ENCODE peak calls at places on chromosomes 5 and 9, in ten cellular contexts. One of them, this sample, is unnamed.

GRCh38 chr9:122226758-122227575 is 1.8 kb downstream of the LHX6 start:
- DNase-seq in BE2C: no peak
- DNase-seq in retinal pigment epithelial cell: no peak
- DNase-seq in PC-9: no peak
- DNase-seq in dorsolateral prefrontal cortex: no peak
- DNase-seq in fibroblast of pulmonary artery: no peak
- DNase-seq in Caco-2: no peak
- DNase-seq in lower lobe of right lung: no peak
- DNase-seq in breast epithelium: no peak
- DNase-seq in foreskin fibroblast: peak; percentile 18
- DNase-seq in this sample: no peak

GRCh38 chr9:111481885-111482636 is 2.1 kb downstream of the ECPAS start:
- DNase-seq in lower lobe of right lung: no peak
- DNase-seq in foreskin fibroblast: peak; percentile 74
- DNase-seq in BE2C: no peak
- DNase-seq in PC-9: no peak
- DNase-seq in fibroblast of pulmonary artery: peak; percentile 36
- DNase-seq in retinal pigment epithelial cell: no peak
- DNase-seq in dorsolateral prefrontal cortex: no peak
- DNase-seq in breast epithelium: no peak
- DNase-seq in Caco-2: no peak
- DNase-seq in this sample: no peak

GRCh38 chr9:138119202-138120027 is 241.8 kb downstream of the CACNA1B start:
- DNase-seq in BE2C: no peak
- DNase-seq in dorsolateral prefrontal cortex: peak; percentile 24
- DNase-seq in fibroblast of pulmonary artery: no peak
- DNase-seq in retinal pigment epithelial cell: no peak
- DNase-seq in PC-9: no peak
- DNase-seq in lower lobe of right lung: no peak
- DNase-seq in breast epithelium: no peak
- DNase-seq in Caco-2: peak; percentile 22
- DNase-seq in foreskin fibroblast: no peak
- DNase-seq in this sample: no peak

GRCh38 chr5:116303340-116303739 is 218.5 kb downstream of the COMMD10 start:
- DNase-seq in PC-9: no peak
- DNase-seq in dorsolateral prefrontal cortex: no peak
- DNase-seq in fibroblast of pulmonary artery: no peak
- DNase-seq in foreskin fibroblast: no peak
- DNase-seq in lower lobe of right lung: no peak
- DNase-seq in retinal pigment epithelial cell: no peak
- DNase-seq in breast epithelium: no peak
- DNase-seq in BE2C: no peak
- DNase-seq in Caco-2: no peak
- DNase-seq in this sample: no peak

GRCh38 chr5:38023799-38024198 is 184.0 kb upstream of the GDNF start:
- DNase-seq in foreskin fibroblast: peak; percentile 6
- DNase-seq in PC-9: no peak
- DNase-seq in breast epithelium: no peak
- DNase-seq in dorsolateral prefrontal cortex: no peak
- DNase-seq in Caco-2: no peak
- DNase-seq in retinal pigment epithelial cell: no peak
- DNase-seq in lower lobe of right lung: no peak
- DNase-seq in fibroblast of pulmonary artery: no peak
- DNase-seq in BE2C: no peak
- DNase-seq in this sample: no peak

GRCh38 chr9:72633966-72634365 is 112.6 kb downstream of the TMC1 start:
- DNase-seq in retinal pigment epithelial cell: no peak
- DNase-seq in dorsolateral prefrontal cortex: peak; percentile 33
- DNase-seq in Caco-2: no peak
- DNase-seq in lower lobe of right lung: no peak
- DNase-seq in foreskin fibroblast: peak; percentile 86
- DNase-seq in fibroblast of pulmonary artery: peak; percentile 40
- DNase-seq in breast epithelium: no peak
- DNase-seq in BE2C: no peak
- DNase-seq in PC-9: no peak
- DNase-seq in this sample: no peak

GRCh38 chr5:56270568-56271392 is 37.6 kb upstream of the ANKRD55 start:
- DNase-seq in Caco-2: peak; percentile 89
- DNase-seq in lower lobe of right lung: peak; percentile 83
- DNase-seq in PC-9: peak; percentile 84
- DNase-seq in retinal pigment epithelial cell: no peak
- DNase-seq in BE2C: peak; percentile 89
- DNase-seq in breast epithelium: peak; percentile 88
- DNase-seq in foreskin fibroblast: peak; percentile 90
- DNase-seq in dorsolateral prefrontal cortex: peak; percentile 80
- DNase-seq in fibroblast of pulmonary artery: peak; percentile 94
- DNase-seq in this sample: peak; percentile 70

GRCh38 chr5:141521244-141521781 is 32.4 kb downstream of the PCDHGC5 start:
- DNase-seq in dorsolateral prefrontal cortex: no peak
- DNase-seq in PC-9: peak; percentile 61
- DNase-seq in foreskin fibroblast: peak; percentile 97
- DNase-seq in lower lobe of right lung: no peak
- DNase-seq in retinal pigment epithelial cell: peak; percentile 100
- DNase-seq in Caco-2: no peak
- DNase-seq in fibroblast of pulmonary artery: peak; percentile 100
- DNase-seq in breast epithelium: no peak
- DNase-seq in BE2C: no peak
- DNase-seq in this sample: peak; percentile 98

GRCh38 chr9:4224181-4224580 is 75.7 kb downstream of the GLIS3 start:
- DNase-seq in Caco-2: no peak
- DNase-seq in breast epithelium: no peak
- DNase-seq in PC-9: no peak
- DNase-seq in fibroblast of pulmonary artery: no peak
- DNase-seq in BE2C: no peak
- DNase-seq in foreskin fibroblast: no peak
- DNase-seq in lower lobe of right lung: no peak
- DNase-seq in dorsolateral prefrontal cortex: no peak
- DNase-seq in retinal pigment epithelial cell: no peak
- DNase-seq in this sample: no peak

GRCh38 chr5:105702323-105702722 is 1968.4 kb downstream of the EFNA5 start:
- DNase-seq in fibroblast of pulmonary artery: no peak
- DNase-seq in Caco-2: no peak
- DNase-seq in PC-9: no peak
- DNase-seq in breast epithelium: no peak
- DNase-seq in dorsolateral prefrontal cortex: no peak
- DNase-seq in foreskin fibroblast: peak; percentile 3
- DNase-seq in retinal pigment epithelial cell: no peak
- DNase-seq in BE2C: no peak
- DNase-seq in lower lobe of right lung: no peak
- DNase-seq in this sample: no peak

GRCh38 chr5:169091396-169091980 is 209.5 kb downstream of the SLIT3 start:
- DNase-seq in dorsolateral prefrontal cortex: no peak
- DNase-seq in lower lobe of right lung: no peak
- DNase-seq in retinal pigment epithelial cell: peak; percentile 35
- DNase-seq in foreskin fibroblast: no peak
- DNase-seq in fibroblast of pulmonary artery: no peak
- DNase-seq in Caco-2: no peak
- DNase-seq in breast epithelium: no peak
- DNase-seq in PC-9: no peak
- DNase-seq in BE2C: no peak
- DNase-seq in this sample: peak; percentile 96

GRCh38 chr9:106916491-106917235 is 53.7 kb downstream of the ZNF462 start:
- DNase-seq in retinal pigment epithelial cell: peak; percentile 48
- DNase-seq in breast epithelium: no peak
- DNase-seq in BE2C: no peak
- DNase-seq in dorsolateral prefrontal cortex: no peak
- DNase-seq in fibroblast of pulmonary artery: peak; percentile 90
- DNase-seq in PC-9: peak; percentile 76
- DNase-seq in Caco-2: peak; percentile 79
- DNase-seq in lower lobe of right lung: no peak
- DNase-seq in foreskin fibroblast: peak; percentile 82
- DNase-seq in this sample: peak; percentile 96

GRCh38 chr9:129337287-129338140 is 159.5 kb upstream of the IER5L start:
- DNase-seq in fibroblast of pulmonary artery: no peak
- DNase-seq in retinal pigment epithelial cell: no peak
- DNase-seq in BE2C: no peak
- DNase-seq in lower lobe of right lung: no peak
- DNase-seq in dorsolateral prefrontal cortex: no peak
- DNase-seq in Caco-2: no peak
- DNase-seq in foreskin fibroblast: no peak
- DNase-seq in PC-9: no peak
- DNase-seq in breast epithelium: no peak
- DNase-seq in this sample: no peak
- H3K4me3 ChIP-seq in fibroblast of pulmonary artery: no peak overlapping the region
- H3K4me3 ChIP-seq in retinal pigment epithelial cell: peak overlapping the region; percentile 22
- H3K4me3 ChIP-seq in BE2C: no peak overlapping the region
- H3K4me3 ChIP-seq in lower lobe of right lung: peak overlapping the region; percentile 52
- H3K4me3 ChIP-seq in dorsolateral prefrontal cortex: peak overlapping the region; percentile 18
- H3K4me3 ChIP-seq in Caco-2: no peak overlapping the region
- H3K4me3 ChIP-seq in foreskin fibroblast: no peak overlapping the region
- H3K4me3 ChIP-seq in PC-9: no peak overlapping the region
- H3K4me3 ChIP-seq in breast epithelium: peak overlapping the region; percentile 48
- H3K4me3 ChIP-seq in this sample: peak overlapping the region; percentile 40

DNA sequence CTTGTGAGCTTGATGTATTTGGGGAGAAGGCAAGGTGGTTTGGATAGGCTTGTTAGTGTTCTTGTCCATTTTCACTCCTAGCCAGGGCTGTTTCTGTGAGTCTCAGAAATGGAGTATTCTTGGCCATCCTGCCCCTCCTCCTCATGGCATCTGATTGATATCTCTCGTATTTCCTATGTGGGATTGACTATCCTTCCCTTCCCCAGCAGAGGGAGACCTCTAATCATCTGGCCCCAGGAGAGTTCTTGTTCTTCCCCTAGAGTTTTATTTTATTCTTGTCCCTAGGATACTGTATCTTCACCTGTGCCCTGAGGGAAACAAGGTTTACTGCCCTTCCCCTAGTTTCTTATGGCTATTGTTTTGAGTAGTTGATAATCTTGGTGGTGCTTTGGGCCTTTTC is 114.4 kb downstream of the VPS13A start:
- DNase-seq in retinal pigment epithelial cell: peak; percentile 2
- DNase-seq in foreskin fibroblast: peak; percentile 61
- DNase-seq in Caco-2: no peak
- DNase-seq in fibroblast of pulmonary artery: peak; percentile 50
- DNase-seq in breast epithelium: no peak
- DNase-seq in BE2C: peak; percentile 40
- DNase-seq in PC-9: peak; percentile 2
- DNase-seq in lower lobe of right lung: no peak
- DNase-seq in dorsolateral prefrontal cortex: no peak
- DNase-seq in this sample: no peak
- TF ChIP-seq CTCF in retinal pigment epithelial cell: peak; percentile 63
- TF ChIP-seq CTCF in foreskin fibroblast: peak; percentile 72
- TF ChIP-seq CTCF in Caco-2: no peak
- TF ChIP-seq CTCF in fibroblast of pulmonary artery: peak; percentile 55
- TF ChIP-seq CTCF in breast epithelium: no peak
- TF ChIP-seq CTCF in BE2C: peak; percentile 79
- TF ChIP-seq CTCF in PC-9: no peak
- TF ChIP-seq CTCF in lower lobe of right lung: peak; percentile 28
- TF ChIP-seq CTCF in dorsolateral prefrontal cortex: no peak
- TF ChIP-seq CTCF in this sample: peak; percentile 57

GRCh38 chr9:136805207-136805740 is 2.5 kb upstream of the RABL6 start:
- DNase-seq in retinal pigment epithelial cell: no peak
- DNase-seq in breast epithelium: no peak
- DNase-seq in Caco-2: no peak
- DNase-seq in foreskin fibroblast: no peak
- DNase-seq in BE2C: no peak
- DNase-seq in lower lobe of right lung: no peak
- DNase-seq in fibroblast of pulmonary artery: no peak
- DNase-seq in dorsolateral prefrontal cortex: peak; percentile 25
- DNase-seq in PC-9: no peak
- DNase-seq in this sample: no peak

GRCh38 chr9:136807281-136808074 is at the start of gene RABL6:
- DNase-seq in retinal pigment epithelial cell: no peak
- DNase-seq in PC-9: peak; percentile 84
- DNase-seq in breast epithelium: peak; percentile 65
- DNase-seq in BE2C: peak; percentile 84
- DNase-seq in fibroblast of pulmonary artery: peak; percentile 67
- DNase-seq in Caco-2: peak; percentile 66
- DNase-seq in dorsolateral prefrontal cortex: peak; percentile 60
- DNase-seq in lower lobe of right lung: peak; percentile 83
- DNase-seq in foreskin fibroblast: peak; percentile 90
- DNase-seq in this sample: no peak

GRCh38 chr9:136806631-136807201 is 1.0 kb upstream of the RABL6 start:
- DNase-seq in fibroblast of pulmonary artery: no peak
- DNase-seq in PC-9: no peak
- DNase-seq in dorsolateral prefrontal cortex: peak; percentile 29
- DNase-seq in BE2C: no peak
- DNase-seq in lower lobe of right lung: no peak
- DNase-seq in Caco-2: no peak
- DNase-seq in retinal pigment epithelial cell: no peak
- DNase-seq in foreskin fibroblast: no peak
- DNase-seq in breast epithelium: no peak
- DNase-seq in this sample: no peak

GRCh38 chr9:136804509-136805206 is 3.1 kb upstream of the RABL6 start:
- DNase-seq in dorsolateral prefrontal cortex: peak; percentile 14
- DNase-seq in PC-9: peak; percentile 34
- DNase-seq in Caco-2: no peak
- DNase-seq in BE2C: no peak
- DNase-seq in fibroblast of pulmonary artery: no peak
- DNase-seq in breast epithelium: peak; percentile 90
- DNase-seq in retinal pigment epithelial cell: no peak
- DNase-seq in foreskin fibroblast: no peak
- DNase-seq in lower lobe of right lung: no peak
- DNase-seq in this sample: no peak

GRCh38 chr9:136806067-136806466 is 1.7 kb upstream of the RABL6 start:
- DNase-seq in retinal pigment epithelial cell: no peak
- DNase-seq in foreskin fibroblast: no peak
- DNase-seq in Caco-2: no peak
- DNase-seq in fibroblast of pulmonary artery: no peak
- DNase-seq in PC-9: no peak
- DNase-seq in lower lobe of right lung: no peak
- DNase-seq in dorsolateral prefrontal cortex: peak; percentile 19
- DNase-seq in BE2C: no peak
- DNase-seq in breast epithelium: no peak
- DNase-seq in this sample: no peak
- H3K4me3 ChIP-seq in retinal pigment epithelial cell: no peak overlapping the region
- H3K4me3 ChIP-seq in foreskin fibroblast: no peak overlapping the region
- H3K4me3 ChIP-seq in Caco-2: peak overlapping the region; percentile 90
- H3K4me3 ChIP-seq in fibroblast of pulmonary artery: no peak overlapping the region
- H3K4me3 ChIP-seq in PC-9: no peak overlapping the region
- H3K4me3 ChIP-seq in lower lobe of right lung: no peak overlapping the region
- H3K4me3 ChIP-seq in dorsolateral prefrontal cortex: no peak overlapping the region
- H3K4me3 ChIP-seq in BE2C: no peak overlapping the region
- H3K4me3 ChIP-seq in breast epithelium: no peak overlapping the region
- H3K4me3 ChIP-seq in this sample: no peak overlapping the region

DNA sequence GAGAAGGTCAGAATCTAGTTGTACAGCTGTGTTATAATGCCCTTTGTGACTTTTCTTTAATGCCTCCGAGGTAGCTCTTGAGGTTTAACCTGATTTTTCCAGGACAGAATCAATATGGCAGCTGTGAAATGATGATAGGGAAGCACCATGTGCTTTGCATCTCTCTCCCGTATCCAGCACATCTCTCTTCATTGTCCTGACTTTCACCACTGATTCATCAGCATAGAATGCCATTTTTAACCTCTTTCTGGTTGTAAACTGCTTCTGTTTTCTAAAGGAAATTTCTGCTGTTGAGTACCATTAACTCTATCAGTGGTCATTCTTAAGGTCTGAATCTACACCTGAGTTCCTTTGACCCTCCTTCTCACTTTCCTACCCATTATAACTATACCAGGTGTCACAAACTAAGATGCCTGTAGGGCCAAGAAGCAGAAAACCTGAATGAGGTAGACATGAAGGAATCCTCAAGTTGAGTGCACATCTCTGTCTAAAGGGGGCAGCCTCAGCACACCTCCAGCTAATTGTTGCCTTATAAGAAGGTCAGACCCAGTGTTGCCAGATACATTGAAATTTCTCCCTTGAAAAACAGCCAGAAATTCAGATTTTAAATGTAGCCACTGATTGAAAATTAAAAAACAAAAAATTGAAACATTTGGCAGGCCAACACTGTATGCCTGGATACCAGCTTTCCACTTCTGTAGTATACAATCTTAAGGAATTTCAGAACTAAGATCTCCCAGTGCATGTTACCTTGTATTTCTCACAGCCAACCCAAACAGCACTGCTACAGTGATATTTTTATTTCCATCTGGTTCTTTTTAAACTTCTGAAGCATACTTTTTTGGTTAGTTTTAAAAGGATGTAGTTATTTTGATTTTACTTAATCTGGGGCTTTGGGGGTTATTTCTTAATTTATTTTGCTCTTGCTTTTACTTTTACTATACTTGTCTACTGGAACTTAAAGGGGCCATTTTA is 35.8 kb upstream of the TLX3 start:
- DNase-seq in Caco-2: peak; percentile 61
- DNase-seq in foreskin fibroblast: peak; percentile 44
- DNase-seq in breast epithelium: no peak
- DNase-seq in retinal pigment epithelial cell: no peak
- DNase-seq in dorsolateral prefrontal cortex: no peak
- DNase-seq in lower lobe of right lung: no peak
- DNase-seq in PC-9: peak; percentile 14
- DNase-seq in BE2C: peak; percentile 18
- DNase-seq in fibroblast of pulmonary artery: peak; percentile 49
- DNase-seq in this sample: peak; percentile 30
- TF ChIP-seq CTCF in Caco-2: peak; percentile 68
- TF ChIP-seq CTCF in foreskin fibroblast: peak; percentile 53
- TF ChIP-seq CTCF in breast epithelium: no peak
- TF ChIP-seq CTCF in retinal pigment epithelial cell: peak; percentile 54
- TF ChIP-seq CTCF in dorsolateral prefrontal cortex: no peak
- TF ChIP-seq CTCF in lower lobe of right lung: no peak
- TF ChIP-seq CTCF in PC-9: peak; percentile 48
- TF ChIP-seq CTCF in BE2C: peak; percentile 69
- TF ChIP-seq CTCF in fibroblast of pulmonary artery: peak; percentile 44
- TF ChIP-seq CTCF in this sample: peak; percentile 79